ENCODE peak calls at places on chromosomes 1 and 21, in six cellular contexts. One of them, this sample, is unnamed.
A peak's percentile ranks its signal among the peaks of the same experiment; 100 is the strongest.

GRCh38 chr1:160007577-160008200 is 24.1 kb downstream of the PIGM start:
- DNase-seq in GM20000: peak; percentile 27
- DNase-seq in neural crest cell: no peak
- DNase-seq in PC-3: peak; percentile 85
- DNase-seq in adrenal gland: no peak
- DNase-seq in CD8-positive, alpha-beta T cell: no peak
- DNase-seq in this sample: no peak

GRCh38 chr1:154352581-154353459 is 27.5 kb downstream of the ATP8B2 start:
- DNase-seq in GM20000: peak; percentile 61
- DNase-seq in neural crest cell: peak; percentile 55
- DNase-seq in PC-3: peak; percentile 37
- DNase-seq in adrenal gland: peak; percentile 48
- DNase-seq in CD8-positive, alpha-beta T cell: peak; percentile 70
- DNase-seq in this sample: no peak

GRCh38 chr1:1087351-1088035 is 13.4 kb upstream of the RNF223 start:
- DNase-seq in GM20000: no peak
- DNase-seq in neural crest cell: no peak
- DNase-seq in PC-3: no peak
- DNase-seq in adrenal gland: no peak
- DNase-seq in CD8-positive, alpha-beta T cell: no peak
- DNase-seq in this sample: no peak

GRCh38 chr1:145962157-145963102 is 1.9 kb downstream of the ANKRD34A start:
- DNase-seq in GM20000: peak; percentile 43
- DNase-seq in neural crest cell: no peak
- DNase-seq in PC-3: peak; percentile 20
- DNase-seq in adrenal gland: peak; percentile 48
- DNase-seq in CD8-positive, alpha-beta T cell: peak; percentile 54
- DNase-seq in this sample: no peak

GRCh38 chr1:38352869-38353268 is 306.3 kb upstream of the POU3F1 start:
- DNase-seq in GM20000: no peak
- DNase-seq in neural crest cell: no peak
- DNase-seq in PC-3: no peak
- DNase-seq in adrenal gland: no peak
- DNase-seq in CD8-positive, alpha-beta T cell: no peak
- DNase-seq in this sample: no peak

GRCh38 chr1:44507490-44508396 is 102.7 kb downstream of the RNF220 start:
- DNase-seq in GM20000: no peak
- DNase-seq in neural crest cell: no peak
- DNase-seq in PC-3: no peak
- DNase-seq in adrenal gland: no peak
- DNase-seq in CD8-positive, alpha-beta T cell: no peak
- DNase-seq in this sample: no peak

GRCh38 chr1:244349581-244350001 is 102.1 kb downstream of the ADSS2 start:
- DNase-seq in GM20000: no peak
- DNase-seq in neural crest cell: no peak
- DNase-seq in PC-3: no peak
- DNase-seq in adrenal gland: no peak
- DNase-seq in CD8-positive, alpha-beta T cell: no peak
- DNase-seq in this sample: no peak

GRCh38 chr1:151058682-151059341 is 610 bp downstream of the CDC42SE1 start:
- DNase-seq in GM20000: no peak
- DNase-seq in neural crest cell: no peak
- DNase-seq in PC-3: peak; percentile 92
- DNase-seq in adrenal gland: peak; percentile 32
- DNase-seq in CD8-positive, alpha-beta T cell: peak; percentile 53
- DNase-seq in this sample: no peak

GRCh38 chr1:204494281-204495077 is at the start of gene PIK3C2B:
- DNase-seq in GM20000: peak; percentile 94
- DNase-seq in neural crest cell: peak; percentile 80
- DNase-seq in PC-3: peak; percentile 94
- DNase-seq in adrenal gland: peak; percentile 87
- DNase-seq in CD8-positive, alpha-beta T cell: peak; percentile 81
- DNase-seq in this sample: peak; percentile 72

GRCh38 chr1:28642847-28643635 is at the start of gene TAF12:
- DNase-seq in GM20000: peak; percentile 87
- DNase-seq in neural crest cell: peak; percentile 80
- DNase-seq in PC-3: peak; percentile 98
- DNase-seq in adrenal gland: peak; percentile 91
- DNase-seq in CD8-positive, alpha-beta T cell: peak; percentile 95
- DNase-seq in this sample: peak; percentile 73

GRCh38 chr1:228072658-228073043 is 9.9 kb upstream of the ARF1 start:
- DNase-seq in GM20000: no peak
- DNase-seq in neural crest cell: no peak
- DNase-seq in PC-3: no peak
- DNase-seq in adrenal gland: no peak
- DNase-seq in CD8-positive, alpha-beta T cell: no peak
- DNase-seq in this sample: no peak

GRCh38 chr1:12143631-12144155 is 23.1 kb upstream of the TNFRSF1B start:
- DNase-seq in GM20000: no peak
- DNase-seq in neural crest cell: no peak
- DNase-seq in PC-3: peak; percentile 92
- DNase-seq in adrenal gland: peak; percentile 68
- DNase-seq in CD8-positive, alpha-beta T cell: no peak
- DNase-seq in this sample: no peak

GRCh38 chr1:221478050-221478949 is 263.6 kb downstream of the DUSP10 start:
- DNase-seq in GM20000: peak; percentile 37
- DNase-seq in neural crest cell: peak; percentile 7
- DNase-seq in PC-3: peak; percentile 94
- DNase-seq in adrenal gland: peak; percentile 67
- DNase-seq in CD8-positive, alpha-beta T cell: peak; percentile 74
- DNase-seq in this sample: no peak

GRCh38 chr1:201693019-201693372 is 136.0 kb upstream of the IPO9 start:
- DNase-seq in GM20000: no peak
- DNase-seq in neural crest cell: no peak
- DNase-seq in PC-3: no peak
- DNase-seq in adrenal gland: no peak
- DNase-seq in CD8-positive, alpha-beta T cell: no peak
- DNase-seq in this sample: no peak

GRCh38 chr1:23021834-23022233 is 2.6 kb downstream of the KDM1A start:
- DNase-seq in GM20000: no peak
- DNase-seq in neural crest cell: no peak
- DNase-seq in PC-3: no peak
- DNase-seq in adrenal gland: no peak
- DNase-seq in CD8-positive, alpha-beta T cell: no peak
- DNase-seq in this sample: no peak

GRCh38 chr1:86704972-86705632 is 726 bp downstream of the SH3GLB1 start:
- DNase-seq in GM20000: peak; percentile 59
- DNase-seq in neural crest cell: no peak
- DNase-seq in PC-3: peak; percentile 56
- DNase-seq in adrenal gland: peak; percentile 65
- DNase-seq in CD8-positive, alpha-beta T cell: peak; percentile 64
- DNase-seq in this sample: peak; percentile 15

GRCh38 chr1:14915356-14916054 is 238.0 kb upstream of the TMEM51 start:
- DNase-seq in GM20000: peak; percentile 71
- DNase-seq in neural crest cell: peak; percentile 68
- DNase-seq in PC-3: peak; percentile 51
- DNase-seq in adrenal gland: peak; percentile 49
- DNase-seq in CD8-positive, alpha-beta T cell: peak; percentile 51
- DNase-seq in this sample: no peak

GRCh38 chr1:160428655-160429054 is 28.3 kb downstream of the VANGL2 start:
- DNase-seq in GM20000: no peak
- DNase-seq in neural crest cell: peak; percentile 27
- DNase-seq in PC-3: peak; percentile 70
- DNase-seq in adrenal gland: peak; percentile 40
- DNase-seq in CD8-positive, alpha-beta T cell: peak; percentile 63
- DNase-seq in this sample: no peak

GRCh38 chr1:154557939-154558609 is 388 bp downstream of the UBE2Q1 start:
- DNase-seq in GM20000: no peak
- DNase-seq in neural crest cell: peak; percentile 23
- DNase-seq in PC-3: no peak
- DNase-seq in adrenal gland: peak; percentile 44
- DNase-seq in CD8-positive, alpha-beta T cell: peak; percentile 64
- DNase-seq in this sample: no peak

GRCh38 chr1:2384130-2384860 is 7.1 kb downstream of the MORN1 start:
- DNase-seq in GM20000: no peak
- DNase-seq in neural crest cell: no peak
- DNase-seq in PC-3: no peak
- DNase-seq in adrenal gland: peak; percentile 3
- DNase-seq in CD8-positive, alpha-beta T cell: no peak
- DNase-seq in this sample: no peak

DNA sequence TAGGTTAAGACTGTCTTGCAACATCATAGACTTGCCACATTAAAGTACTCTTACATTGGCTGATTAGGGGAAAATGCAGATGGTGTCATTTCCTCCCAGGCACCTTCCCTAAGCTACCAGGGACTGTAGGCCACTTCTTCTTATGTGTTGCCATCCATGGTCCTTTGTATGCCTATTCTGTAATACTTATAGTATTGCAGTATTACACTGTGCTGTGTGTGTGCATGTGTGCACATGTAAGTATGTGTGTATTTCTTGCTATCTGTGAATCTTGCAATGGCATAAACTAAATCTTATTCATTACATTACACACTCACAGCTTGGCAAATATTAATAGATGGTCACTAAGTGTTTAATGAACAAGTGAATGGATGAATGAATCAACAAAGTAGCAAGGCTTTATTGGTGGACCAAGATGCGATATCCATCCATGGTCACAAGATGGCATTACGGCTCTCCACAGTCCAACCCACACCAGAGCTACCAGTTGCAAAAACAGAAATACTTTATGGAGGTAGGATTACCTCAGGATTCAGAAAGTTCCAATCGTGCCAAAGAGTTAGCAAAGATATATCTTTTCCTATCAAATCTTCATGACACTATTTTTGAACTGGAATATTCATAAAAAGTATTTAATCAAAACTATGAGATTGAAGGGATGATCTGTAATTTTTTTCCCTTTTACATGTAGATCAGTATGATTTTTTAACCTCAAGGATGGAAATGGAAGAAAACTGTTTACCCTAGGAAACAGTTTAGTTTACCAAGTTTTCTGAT is 160.2 kb downstream of the DENND1B start:
- DNase-seq in GM20000: no peak
- DNase-seq in neural crest cell: peak; percentile 16
- DNase-seq in PC-3: peak; percentile 46
- DNase-seq in adrenal gland: peak; percentile 22
- DNase-seq in CD8-positive, alpha-beta T cell: no peak
- DNase-seq in this sample: no peak
- TF ChIP-seq CTCF in GM20000: peak; percentile 49
- TF ChIP-seq CTCF in neural crest cell: peak; percentile 74
- TF ChIP-seq CTCF in PC-3: peak; percentile 63
- TF ChIP-seq CTCF in adrenal gland: peak; percentile 28
- TF ChIP-seq CTCF in CD8-positive, alpha-beta T cell: peak; percentile 49
- TF ChIP-seq CTCF in this sample: peak; percentile 79

GRCh38 chr21:29233611-29234540 is 64.8 kb upstream of the BACH1 start:
- DNase-seq in GM20000: peak; percentile 46
- DNase-seq in neural crest cell: no peak
- DNase-seq in PC-3: no peak
- DNase-seq in adrenal gland: no peak
- DNase-seq in CD8-positive, alpha-beta T cell: no peak
- DNase-seq in this sample: no peak

GRCh38 chr21:29230541-29231275 is 68.0 kb upstream of the BACH1 start:
- DNase-seq in GM20000: no peak
- DNase-seq in neural crest cell: no peak
- DNase-seq in PC-3: no peak
- DNase-seq in adrenal gland: no peak
- DNase-seq in CD8-positive, alpha-beta T cell: no peak
- DNase-seq in this sample: no peak

GRCh38 chr21:29231781-29232548 is 66.8 kb upstream of the BACH1 start:
- DNase-seq in GM20000: no peak
- DNase-seq in neural crest cell: no peak
- DNase-seq in PC-3: no peak
- DNase-seq in adrenal gland: no peak
- DNase-seq in CD8-positive, alpha-beta T cell: no peak
- DNase-seq in this sample: no peak

GRCh38 chr21:29235714-29236197 is 63.0 kb upstream of the BACH1 start:
- DNase-seq in GM20000: peak; percentile 30
- DNase-seq in neural crest cell: no peak
- DNase-seq in PC-3: no peak
- DNase-seq in adrenal gland: no peak
- DNase-seq in CD8-positive, alpha-beta T cell: no peak
- DNase-seq in this sample: no peak

GRCh38 chr21:29232601-29233541 is 65.9 kb upstream of the BACH1 start:
- DNase-seq in GM20000: no peak
- DNase-seq in neural crest cell: no peak
- DNase-seq in PC-3: peak; percentile 61
- DNase-seq in adrenal gland: no peak
- DNase-seq in CD8-positive, alpha-beta T cell: no peak
- DNase-seq in this sample: no peak
- TF ChIP-seq CTCF in GM20000: no peak
- TF ChIP-seq CTCF in neural crest cell: no peak
- TF ChIP-seq CTCF in PC-3: no peak
- TF ChIP-seq CTCF in adrenal gland: no peak
- TF ChIP-seq CTCF in CD8-positive, alpha-beta T cell: no peak
- TF ChIP-seq CTCF in this sample: peak; percentile 20

DNA sequence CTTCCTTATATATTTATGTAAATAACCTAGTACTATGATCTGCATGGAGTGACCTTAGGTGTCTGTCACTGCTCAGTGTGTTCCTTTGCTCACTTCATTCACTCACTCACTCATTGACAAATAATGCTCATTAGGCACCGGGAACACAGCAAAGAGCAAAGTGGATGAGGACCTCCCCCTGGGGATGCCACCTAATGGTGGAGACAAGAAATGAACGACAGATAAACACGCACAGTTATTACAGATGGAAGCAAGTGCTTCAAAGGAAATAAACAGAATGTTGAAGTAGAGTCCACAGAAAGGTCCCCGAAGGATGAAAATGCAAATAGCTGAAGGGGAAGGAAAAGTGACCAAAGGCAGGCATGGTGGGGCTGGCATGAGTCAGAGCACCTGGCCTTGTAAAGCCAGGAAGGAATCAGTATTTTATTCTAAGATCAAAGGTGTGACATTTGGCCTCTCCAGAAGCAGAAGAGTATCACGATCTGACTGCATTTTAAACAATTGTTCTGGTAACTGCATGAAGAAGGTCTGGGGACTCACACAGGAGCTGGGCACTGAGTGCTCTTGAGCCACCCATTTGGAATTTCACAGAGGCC is 23.1 kb downstream of the MAB21L3 start:
- DNase-seq in GM20000: no peak
- DNase-seq in neural crest cell: no peak
- DNase-seq in PC-3: peak; percentile 43
- DNase-seq in adrenal gland: no peak
- DNase-seq in CD8-positive, alpha-beta T cell: no peak
- DNase-seq in this sample: no peak
- TF ChIP-seq CTCF in GM20000: no peak
- TF ChIP-seq CTCF in neural crest cell: peak; percentile 43
- TF ChIP-seq CTCF in PC-3: peak; percentile 69
- TF ChIP-seq CTCF in adrenal gland: no peak
- TF ChIP-seq CTCF in CD8-positive, alpha-beta T cell: no peak
- TF ChIP-seq CTCF in this sample: peak; percentile 29

GRCh38 chr1:19447550-19447949 is 37.8 kb downstream of the CAPZB start:
- DNase-seq in GM20000: no peak
- DNase-seq in neural crest cell: no peak
- DNase-seq in PC-3: no peak
- DNase-seq in adrenal gland: no peak
- DNase-seq in CD8-positive, alpha-beta T cell: no peak
- DNase-seq in this sample: no peak

GRCh38 chr1:19444399-19445021 is 40.8 kb downstream of the CAPZB start:
- DNase-seq in GM20000: no peak
- DNase-seq in neural crest cell: no peak
- DNase-seq in PC-3: no peak
- DNase-seq in adrenal gland: no peak
- DNase-seq in CD8-positive, alpha-beta T cell: no peak
- DNase-seq in this sample: no peak

GRCh38 chr1:19443321-19443720 is 42.0 kb downstream of the CAPZB start:
- DNase-seq in GM20000: no peak
- DNase-seq in neural crest cell: no peak
- DNase-seq in PC-3: no peak
- DNase-seq in adrenal gland: no peak
- DNase-seq in CD8-positive, alpha-beta T cell: no peak
- DNase-seq in this sample: no peak

GRCh38 chr1:19448491-19449439 is 36.6 kb downstream of the CAPZB start:
- DNase-seq in GM20000: no peak
- DNase-seq in neural crest cell: no peak
- DNase-seq in PC-3: peak; percentile 83
- DNase-seq in adrenal gland: peak; percentile 48
- DNase-seq in CD8-positive, alpha-beta T cell: no peak
- DNase-seq in this sample: no peak

GRCh38 chr1:19445417-19446342 is 39.7 kb downstream of the CAPZB start:
- DNase-seq in GM20000: no peak
- DNase-seq in neural crest cell: no peak
- DNase-seq in PC-3: no peak
- DNase-seq in adrenal gland: peak; percentile 31
- DNase-seq in CD8-positive, alpha-beta T cell: no peak
- DNase-seq in this sample: no peak
- TF ChIP-seq CTCF in GM20000: no peak
- TF ChIP-seq CTCF in neural crest cell: peak; percentile 54
- TF ChIP-seq CTCF in PC-3: peak; percentile 36
- TF ChIP-seq CTCF in adrenal gland: peak; percentile 13
- TF ChIP-seq CTCF in CD8-positive, alpha-beta T cell: no peak
- TF ChIP-seq CTCF in this sample: no peak